ENCODE peak calls at places on chromosomes 11 and 22, in ten cellular contexts. One of them, this sample, is unnamed.

GRCh38 chr11:8777907-8778767 is 95.5 kb downstream of the RPL27A start:
- DNase-seq in left kidney: peak; percentile 66
- DNase-seq in stimulated activated CD4-positive, alpha-beta T cell treated with anti-CD3 and anti-CD28 coated beads, Interleukin-2, amount 100 ng/mL, for 48 hours: no peak
- DNase-seq in GM19239: no peak
- DNase-seq in COR-L47: peak; percentile 60
- DNase-seq in cardiac fibroblast: no peak
- DNase-seq in AG04450: no peak
- DNase-seq in pancreas: peak; percentile 43
- DNase-seq in activated CD4-positive, alpha-beta T cell treated with anti-CD3 and anti-CD28 coated beads, Interleukin-2, amount 50 U/mL, for 1 hour: no peak
- DNase-seq in activated T-helper 1 cell treated with anti-CD3 and anti-CD28 coated beads, Interleukin-12 subunit alpha, Interleukin-12 subunit beta, Interleukin-2, Interleukin-4 antibody, amounts not matched to agents 30 ng/mL and 10 ng/mL and 1 ng/mL, durations not matched to agents 14 hours and 24 hours and 36 hours: no peak
- DNase-seq in this sample: peak; percentile 51

GRCh38 chr11:80700386-80700785 is 1259.6 kb upstream of the TENM4 start:
- DNase-seq in left kidney: no peak
- DNase-seq in stimulated activated CD4-positive, alpha-beta T cell treated with anti-CD3 and anti-CD28 coated beads, Interleukin-2, amount 100 ng/mL, for 48 hours: no peak
- DNase-seq in GM19239: no peak
- DNase-seq in COR-L47: no peak
- DNase-seq in cardiac fibroblast: no peak
- DNase-seq in AG04450: no peak
- DNase-seq in pancreas: no peak
- DNase-seq in activated CD4-positive, alpha-beta T cell treated with anti-CD3 and anti-CD28 coated beads, Interleukin-2, amount 50 U/mL, for 1 hour: no peak
- DNase-seq in activated T-helper 1 cell treated with anti-CD3 and anti-CD28 coated beads, Interleukin-12 subunit alpha, Interleukin-12 subunit beta, Interleukin-2, Interleukin-4 antibody, amounts not matched to agents 30 ng/mL and 10 ng/mL and 1 ng/mL, durations not matched to agents 14 hours and 24 hours and 36 hours: no peak
- DNase-seq in this sample: no peak

GRCh38 chr22:39021552-39022250 is 774 bp downstream of the APOBEC3D start:
- DNase-seq in left kidney: no peak
- DNase-seq in stimulated activated CD4-positive, alpha-beta T cell treated with anti-CD3 and anti-CD28 coated beads, Interleukin-2, amount 100 ng/mL, for 48 hours: no peak
- DNase-seq in GM19239: no peak
- DNase-seq in COR-L47: no peak
- DNase-seq in cardiac fibroblast: no peak
- DNase-seq in AG04450: no peak
- DNase-seq in pancreas: no peak
- DNase-seq in activated CD4-positive, alpha-beta T cell treated with anti-CD3 and anti-CD28 coated beads, Interleukin-2, amount 50 U/mL, for 1 hour: no peak
- DNase-seq in activated T-helper 1 cell treated with anti-CD3 and anti-CD28 coated beads, Interleukin-12 subunit alpha, Interleukin-12 subunit beta, Interleukin-2, Interleukin-4 antibody, amounts not matched to agents 30 ng/mL and 10 ng/mL and 1 ng/mL, durations not matched to agents 14 hours and 24 hours and 36 hours: no peak
- DNase-seq in this sample: no peak

GRCh38 chr22:47022075-47022473 is 259.6 kb downstream of the TBC1D22A start:
- DNase-seq in left kidney: no peak
- DNase-seq in stimulated activated CD4-positive, alpha-beta T cell treated with anti-CD3 and anti-CD28 coated beads, Interleukin-2, amount 100 ng/mL, for 48 hours: no peak
- DNase-seq in GM19239: no peak
- DNase-seq in COR-L47: no peak
- DNase-seq in cardiac fibroblast: peak; percentile 33
- DNase-seq in AG04450: no peak
- DNase-seq in pancreas: no peak
- DNase-seq in activated CD4-positive, alpha-beta T cell treated with anti-CD3 and anti-CD28 coated beads, Interleukin-2, amount 50 U/mL, for 1 hour: no peak
- DNase-seq in activated T-helper 1 cell treated with anti-CD3 and anti-CD28 coated beads, Interleukin-12 subunit alpha, Interleukin-12 subunit beta, Interleukin-2, Interleukin-4 antibody, amounts not matched to agents 30 ng/mL and 10 ng/mL and 1 ng/mL, durations not matched to agents 14 hours and 24 hours and 36 hours: no peak
- DNase-seq in this sample: no peak

GRCh38 chr22:43946391-43946680 is 8.9 kb upstream of the SAMM50 start:
- DNase-seq in left kidney: peak; percentile 79
- DNase-seq in stimulated activated CD4-positive, alpha-beta T cell treated with anti-CD3 and anti-CD28 coated beads, Interleukin-2, amount 100 ng/mL, for 48 hours: no peak
- DNase-seq in GM19239: no peak
- DNase-seq in COR-L47: no peak
- DNase-seq in cardiac fibroblast: peak; percentile 13
- DNase-seq in AG04450: no peak
- DNase-seq in pancreas: no peak
- DNase-seq in activated CD4-positive, alpha-beta T cell treated with anti-CD3 and anti-CD28 coated beads, Interleukin-2, amount 50 U/mL, for 1 hour: no peak
- DNase-seq in activated T-helper 1 cell treated with anti-CD3 and anti-CD28 coated beads, Interleukin-12 subunit alpha, Interleukin-12 subunit beta, Interleukin-2, Interleukin-4 antibody, amounts not matched to agents 30 ng/mL and 10 ng/mL and 1 ng/mL, durations not matched to agents 14 hours and 24 hours and 36 hours: no peak
- DNase-seq in this sample: no peak

GRCh38 chr11:134519390-134519750 is 107.3 kb upstream of the B3GAT1 start:
- DNase-seq in left kidney: no peak
- DNase-seq in stimulated activated CD4-positive, alpha-beta T cell treated with anti-CD3 and anti-CD28 coated beads, Interleukin-2, amount 100 ng/mL, for 48 hours: no peak
- DNase-seq in GM19239: no peak
- DNase-seq in COR-L47: no peak
- DNase-seq in cardiac fibroblast: no peak
- DNase-seq in AG04450: no peak
- DNase-seq in pancreas: no peak
- DNase-seq in activated CD4-positive, alpha-beta T cell treated with anti-CD3 and anti-CD28 coated beads, Interleukin-2, amount 50 U/mL, for 1 hour: no peak
- DNase-seq in activated T-helper 1 cell treated with anti-CD3 and anti-CD28 coated beads, Interleukin-12 subunit alpha, Interleukin-12 subunit beta, Interleukin-2, Interleukin-4 antibody, amounts not matched to agents 30 ng/mL and 10 ng/mL and 1 ng/mL, durations not matched to agents 14 hours and 24 hours and 36 hours: no peak
- DNase-seq in this sample: no peak

GRCh38 chr22:42169055-42169469 is 38.5 kb upstream of the CYP2D6 start:
- DNase-seq in left kidney: peak; percentile 90
- DNase-seq in stimulated activated CD4-positive, alpha-beta T cell treated with anti-CD3 and anti-CD28 coated beads, Interleukin-2, amount 100 ng/mL, for 48 hours: peak; percentile 71
- DNase-seq in GM19239: peak; percentile 84
- DNase-seq in COR-L47: peak; percentile 70
- DNase-seq in cardiac fibroblast: peak; percentile 82
- DNase-seq in AG04450: peak; percentile 37
- DNase-seq in pancreas: peak; percentile 43
- DNase-seq in activated CD4-positive, alpha-beta T cell treated with anti-CD3 and anti-CD28 coated beads, Interleukin-2, amount 50 U/mL, for 1 hour: peak; percentile 82
- DNase-seq in activated T-helper 1 cell treated with anti-CD3 and anti-CD28 coated beads, Interleukin-12 subunit alpha, Interleukin-12 subunit beta, Interleukin-2, Interleukin-4 antibody, amounts not matched to agents 30 ng/mL and 10 ng/mL and 1 ng/mL, durations not matched to agents 14 hours and 24 hours and 36 hours: peak; percentile 47
- DNase-seq in this sample: peak; percentile 67

GRCh38 chr11:117044287-117045035 is 53.8 kb downstream of the SIK3 start:
- DNase-seq in left kidney: no peak
- DNase-seq in stimulated activated CD4-positive, alpha-beta T cell treated with anti-CD3 and anti-CD28 coated beads, Interleukin-2, amount 100 ng/mL, for 48 hours: no peak
- DNase-seq in GM19239: no peak
- DNase-seq in COR-L47: no peak
- DNase-seq in cardiac fibroblast: no peak
- DNase-seq in AG04450: no peak
- DNase-seq in pancreas: no peak
- DNase-seq in activated CD4-positive, alpha-beta T cell treated with anti-CD3 and anti-CD28 coated beads, Interleukin-2, amount 50 U/mL, for 1 hour: no peak
- DNase-seq in activated T-helper 1 cell treated with anti-CD3 and anti-CD28 coated beads, Interleukin-12 subunit alpha, Interleukin-12 subunit beta, Interleukin-2, Interleukin-4 antibody, amounts not matched to agents 30 ng/mL and 10 ng/mL and 1 ng/mL, durations not matched to agents 14 hours and 24 hours and 36 hours: no peak
- DNase-seq in this sample: peak; percentile 11

GRCh38 chr22:42929838-42930155 is 72.7 kb upstream of the ARFGAP3 start:
- DNase-seq in left kidney: no peak
- DNase-seq in stimulated activated CD4-positive, alpha-beta T cell treated with anti-CD3 and anti-CD28 coated beads, Interleukin-2, amount 100 ng/mL, for 48 hours: no peak
- DNase-seq in GM19239: no peak
- DNase-seq in COR-L47: no peak
- DNase-seq in cardiac fibroblast: no peak
- DNase-seq in AG04450: no peak
- DNase-seq in pancreas: no peak
- DNase-seq in activated CD4-positive, alpha-beta T cell treated with anti-CD3 and anti-CD28 coated beads, Interleukin-2, amount 50 U/mL, for 1 hour: no peak
- DNase-seq in activated T-helper 1 cell treated with anti-CD3 and anti-CD28 coated beads, Interleukin-12 subunit alpha, Interleukin-12 subunit beta, Interleukin-2, Interleukin-4 antibody, amounts not matched to agents 30 ng/mL and 10 ng/mL and 1 ng/mL, durations not matched to agents 14 hours and 24 hours and 36 hours: no peak
- DNase-seq in this sample: no peak

GRCh38 chr11:123478352-123478986 is 48.4 kb downstream of the GRAMD1B start:
- DNase-seq in left kidney: peak; percentile 91
- DNase-seq in stimulated activated CD4-positive, alpha-beta T cell treated with anti-CD3 and anti-CD28 coated beads, Interleukin-2, amount 100 ng/mL, for 48 hours: no peak
- DNase-seq in GM19239: no peak
- DNase-seq in COR-L47: peak; percentile 71
- DNase-seq in cardiac fibroblast: peak; percentile 89
- DNase-seq in AG04450: peak; percentile 63
- DNase-seq in pancreas: peak; percentile 37
- DNase-seq in activated CD4-positive, alpha-beta T cell treated with anti-CD3 and anti-CD28 coated beads, Interleukin-2, amount 50 U/mL, for 1 hour: no peak
- DNase-seq in activated T-helper 1 cell treated with anti-CD3 and anti-CD28 coated beads, Interleukin-12 subunit alpha, Interleukin-12 subunit beta, Interleukin-2, Interleukin-4 antibody, amounts not matched to agents 30 ng/mL and 10 ng/mL and 1 ng/mL, durations not matched to agents 14 hours and 24 hours and 36 hours: peak; percentile 9
- DNase-seq in this sample: peak; percentile 71

GRCh38 chr11:63480039-63480438 is 10.9 kb downstream of the PLAAT5 start:
- DNase-seq in left kidney: no peak
- DNase-seq in stimulated activated CD4-positive, alpha-beta T cell treated with anti-CD3 and anti-CD28 coated beads, Interleukin-2, amount 100 ng/mL, for 48 hours: no peak
- DNase-seq in GM19239: no peak
- DNase-seq in COR-L47: no peak
- DNase-seq in cardiac fibroblast: no peak
- DNase-seq in AG04450: no peak
- DNase-seq in pancreas: no peak
- DNase-seq in activated CD4-positive, alpha-beta T cell treated with anti-CD3 and anti-CD28 coated beads, Interleukin-2, amount 50 U/mL, for 1 hour: no peak
- DNase-seq in activated T-helper 1 cell treated with anti-CD3 and anti-CD28 coated beads, Interleukin-12 subunit alpha, Interleukin-12 subunit beta, Interleukin-2, Interleukin-4 antibody, amounts not matched to agents 30 ng/mL and 10 ng/mL and 1 ng/mL, durations not matched to agents 14 hours and 24 hours and 36 hours: no peak
- DNase-seq in this sample: no peak

GRCh38 chr11:68026391-68027105 is 3.9 kb upstream of the NDUFS8 start:
- DNase-seq in left kidney: no peak
- DNase-seq in stimulated activated CD4-positive, alpha-beta T cell treated with anti-CD3 and anti-CD28 coated beads, Interleukin-2, amount 100 ng/mL, for 48 hours: no peak
- DNase-seq in GM19239: no peak
- DNase-seq in COR-L47: no peak
- DNase-seq in cardiac fibroblast: no peak
- DNase-seq in AG04450: no peak
- DNase-seq in pancreas: no peak
- DNase-seq in activated CD4-positive, alpha-beta T cell treated with anti-CD3 and anti-CD28 coated beads, Interleukin-2, amount 50 U/mL, for 1 hour: no peak
- DNase-seq in activated T-helper 1 cell treated with anti-CD3 and anti-CD28 coated beads, Interleukin-12 subunit alpha, Interleukin-12 subunit beta, Interleukin-2, Interleukin-4 antibody, amounts not matched to agents 30 ng/mL and 10 ng/mL and 1 ng/mL, durations not matched to agents 14 hours and 24 hours and 36 hours: no peak
- DNase-seq in this sample: no peak

GRCh38 chr11:79039122-79039521 is 401.7 kb downstream of the TENM4 start:
- DNase-seq in left kidney: peak; percentile 48
- DNase-seq in stimulated activated CD4-positive, alpha-beta T cell treated with anti-CD3 and anti-CD28 coated beads, Interleukin-2, amount 100 ng/mL, for 48 hours: no peak
- DNase-seq in GM19239: no peak
- DNase-seq in COR-L47: no peak
- DNase-seq in cardiac fibroblast: no peak
- DNase-seq in AG04450: no peak
- DNase-seq in pancreas: no peak
- DNase-seq in activated CD4-positive, alpha-beta T cell treated with anti-CD3 and anti-CD28 coated beads, Interleukin-2, amount 50 U/mL, for 1 hour: no peak
- DNase-seq in activated T-helper 1 cell treated with anti-CD3 and anti-CD28 coated beads, Interleukin-12 subunit alpha, Interleukin-12 subunit beta, Interleukin-2, Interleukin-4 antibody, amounts not matched to agents 30 ng/mL and 10 ng/mL and 1 ng/mL, durations not matched to agents 14 hours and 24 hours and 36 hours: no peak
- DNase-seq in this sample: no peak

GRCh38 chr11:134033696-134034491 is 35.0 kb upstream of the JAM3 start:
- DNase-seq in left kidney: peak; percentile 97
- DNase-seq in stimulated activated CD4-positive, alpha-beta T cell treated with anti-CD3 and anti-CD28 coated beads, Interleukin-2, amount 100 ng/mL, for 48 hours: peak; percentile 33
- DNase-seq in GM19239: peak; percentile 33
- DNase-seq in COR-L47: peak; percentile 97
- DNase-seq in cardiac fibroblast: peak; percentile 78
- DNase-seq in AG04450: peak; percentile 74
- DNase-seq in pancreas: peak; percentile 95
- DNase-seq in activated CD4-positive, alpha-beta T cell treated with anti-CD3 and anti-CD28 coated beads, Interleukin-2, amount 50 U/mL, for 1 hour: peak; percentile 63
- DNase-seq in activated T-helper 1 cell treated with anti-CD3 and anti-CD28 coated beads, Interleukin-12 subunit alpha, Interleukin-12 subunit beta, Interleukin-2, Interleukin-4 antibody, amounts not matched to agents 30 ng/mL and 10 ng/mL and 1 ng/mL, durations not matched to agents 14 hours and 24 hours and 36 hours: peak; percentile 65
- DNase-seq in this sample: peak; percentile 86

GRCh38 chr11:66008468-66009101 is 3.2 kb upstream of the CST6 start:
- DNase-seq in left kidney: peak; percentile 73
- DNase-seq in stimulated activated CD4-positive, alpha-beta T cell treated with anti-CD3 and anti-CD28 coated beads, Interleukin-2, amount 100 ng/mL, for 48 hours: no peak
- DNase-seq in GM19239: no peak
- DNase-seq in COR-L47: no peak
- DNase-seq in cardiac fibroblast: no peak
- DNase-seq in AG04450: no peak
- DNase-seq in pancreas: no peak
- DNase-seq in activated CD4-positive, alpha-beta T cell treated with anti-CD3 and anti-CD28 coated beads, Interleukin-2, amount 50 U/mL, for 1 hour: no peak
- DNase-seq in activated T-helper 1 cell treated with anti-CD3 and anti-CD28 coated beads, Interleukin-12 subunit alpha, Interleukin-12 subunit beta, Interleukin-2, Interleukin-4 antibody, amounts not matched to agents 30 ng/mL and 10 ng/mL and 1 ng/mL, durations not matched to agents 14 hours and 24 hours and 36 hours: no peak
- DNase-seq in this sample: peak; percentile 49

GRCh38 chr22:37609240-37610152 is 862 bp downstream of the GGA1 start:
- DNase-seq in left kidney: peak; percentile 74
- DNase-seq in stimulated activated CD4-positive, alpha-beta T cell treated with anti-CD3 and anti-CD28 coated beads, Interleukin-2, amount 100 ng/mL, for 48 hours: no peak
- DNase-seq in GM19239: no peak
- DNase-seq in COR-L47: no peak
- DNase-seq in cardiac fibroblast: peak; percentile 11
- DNase-seq in AG04450: no peak
- DNase-seq in pancreas: no peak
- DNase-seq in activated CD4-positive, alpha-beta T cell treated with anti-CD3 and anti-CD28 coated beads, Interleukin-2, amount 50 U/mL, for 1 hour: no peak
- DNase-seq in activated T-helper 1 cell treated with anti-CD3 and anti-CD28 coated beads, Interleukin-12 subunit alpha, Interleukin-12 subunit beta, Interleukin-2, Interleukin-4 antibody, amounts not matched to agents 30 ng/mL and 10 ng/mL and 1 ng/mL, durations not matched to agents 14 hours and 24 hours and 36 hours: no peak
- DNase-seq in this sample: peak; percentile 15

GRCh38 chr11:119375629-119376196 is 5.8 kb downstream of the USP2 start:
- DNase-seq in left kidney: peak; percentile 44
- DNase-seq in stimulated activated CD4-positive, alpha-beta T cell treated with anti-CD3 and anti-CD28 coated beads, Interleukin-2, amount 100 ng/mL, for 48 hours: no peak
- DNase-seq in GM19239: no peak
- DNase-seq in COR-L47: no peak
- DNase-seq in cardiac fibroblast: peak; percentile 75
- DNase-seq in AG04450: no peak
- DNase-seq in pancreas: peak; percentile 71
- DNase-seq in activated CD4-positive, alpha-beta T cell treated with anti-CD3 and anti-CD28 coated beads, Interleukin-2, amount 50 U/mL, for 1 hour: no peak
- DNase-seq in activated T-helper 1 cell treated with anti-CD3 and anti-CD28 coated beads, Interleukin-12 subunit alpha, Interleukin-12 subunit beta, Interleukin-2, Interleukin-4 antibody, amounts not matched to agents 30 ng/mL and 10 ng/mL and 1 ng/mL, durations not matched to agents 14 hours and 24 hours and 36 hours: no peak
- DNase-seq in this sample: no peak

GRCh38 chr11:27290261-27290660 is 72.8 kb downstream of the CCDC34 start:
- DNase-seq in left kidney: no peak
- DNase-seq in stimulated activated CD4-positive, alpha-beta T cell treated with anti-CD3 and anti-CD28 coated beads, Interleukin-2, amount 100 ng/mL, for 48 hours: no peak
- DNase-seq in GM19239: no peak
- DNase-seq in COR-L47: no peak
- DNase-seq in cardiac fibroblast: no peak
- DNase-seq in AG04450: no peak
- DNase-seq in pancreas: no peak
- DNase-seq in activated CD4-positive, alpha-beta T cell treated with anti-CD3 and anti-CD28 coated beads, Interleukin-2, amount 50 U/mL, for 1 hour: no peak
- DNase-seq in activated T-helper 1 cell treated with anti-CD3 and anti-CD28 coated beads, Interleukin-12 subunit alpha, Interleukin-12 subunit beta, Interleukin-2, Interleukin-4 antibody, amounts not matched to agents 30 ng/mL and 10 ng/mL and 1 ng/mL, durations not matched to agents 14 hours and 24 hours and 36 hours: no peak
- DNase-seq in this sample: no peak

GRCh38 chr22:36736701-36737320 is 33.3 kb upstream of the CACNG2 start:
- DNase-seq in left kidney: no peak
- DNase-seq in stimulated activated CD4-positive, alpha-beta T cell treated with anti-CD3 and anti-CD28 coated beads, Interleukin-2, amount 100 ng/mL, for 48 hours: no peak
- DNase-seq in GM19239: no peak
- DNase-seq in COR-L47: no peak
- DNase-seq in cardiac fibroblast: no peak
- DNase-seq in AG04450: no peak
- DNase-seq in pancreas: no peak
- DNase-seq in activated CD4-positive, alpha-beta T cell treated with anti-CD3 and anti-CD28 coated beads, Interleukin-2, amount 50 U/mL, for 1 hour: no peak
- DNase-seq in activated T-helper 1 cell treated with anti-CD3 and anti-CD28 coated beads, Interleukin-12 subunit alpha, Interleukin-12 subunit beta, Interleukin-2, Interleukin-4 antibody, amounts not matched to agents 30 ng/mL and 10 ng/mL and 1 ng/mL, durations not matched to agents 14 hours and 24 hours and 36 hours: no peak
- DNase-seq in this sample: no peak

GRCh38 chr11:118418770-118419169 is 17.4 kb downstream of the ATP5MG start:
- DNase-seq in left kidney: no peak
- DNase-seq in stimulated activated CD4-positive, alpha-beta T cell treated with anti-CD3 and anti-CD28 coated beads, Interleukin-2, amount 100 ng/mL, for 48 hours: no peak
- DNase-seq in GM19239: no peak
- DNase-seq in COR-L47: no peak
- DNase-seq in cardiac fibroblast: no peak
- DNase-seq in AG04450: no peak
- DNase-seq in pancreas: no peak
- DNase-seq in activated CD4-positive, alpha-beta T cell treated with anti-CD3 and anti-CD28 coated beads, Interleukin-2, amount 50 U/mL, for 1 hour: no peak
- DNase-seq in activated T-helper 1 cell treated with anti-CD3 and anti-CD28 coated beads, Interleukin-12 subunit alpha, Interleukin-12 subunit beta, Interleukin-2, Interleukin-4 antibody, amounts not matched to agents 30 ng/mL and 10 ng/mL and 1 ng/mL, durations not matched to agents 14 hours and 24 hours and 36 hours: no peak
- DNase-seq in this sample: no peak

GRCh38 chr11:114283422-114283821 is 12.8 kb upstream of the NNMT start:
- DNase-seq in left kidney: no peak
- DNase-seq in stimulated activated CD4-positive, alpha-beta T cell treated with anti-CD3 and anti-CD28 coated beads, Interleukin-2, amount 100 ng/mL, for 48 hours: no peak
- DNase-seq in GM19239: no peak
- DNase-seq in COR-L47: no peak
- DNase-seq in cardiac fibroblast: no peak
- DNase-seq in AG04450: no peak
- DNase-seq in pancreas: no peak
- DNase-seq in activated CD4-positive, alpha-beta T cell treated with anti-CD3 and anti-CD28 coated beads, Interleukin-2, amount 50 U/mL, for 1 hour: no peak
- DNase-seq in activated T-helper 1 cell treated with anti-CD3 and anti-CD28 coated beads, Interleukin-12 subunit alpha, Interleukin-12 subunit beta, Interleukin-2, Interleukin-4 antibody, amounts not matched to agents 30 ng/mL and 10 ng/mL and 1 ng/mL, durations not matched to agents 14 hours and 24 hours and 36 hours: no peak
- DNase-seq in this sample: no peak

GRCh38 chr11:134272381-134273316 is 3.5 kb upstream of the GLB1L3 start:
- DNase-seq in left kidney: peak; percentile 66
- DNase-seq in stimulated activated CD4-positive, alpha-beta T cell treated with anti-CD3 and anti-CD28 coated beads, Interleukin-2, amount 100 ng/mL, for 48 hours: no peak
- DNase-seq in GM19239: no peak
- DNase-seq in COR-L47: peak; percentile 50
- DNase-seq in cardiac fibroblast: peak; percentile 24
- DNase-seq in AG04450: peak; percentile 39
- DNase-seq in pancreas: no peak
- DNase-seq in activated CD4-positive, alpha-beta T cell treated with anti-CD3 and anti-CD28 coated beads, Interleukin-2, amount 50 U/mL, for 1 hour: no peak
- DNase-seq in activated T-helper 1 cell treated with anti-CD3 and anti-CD28 coated beads, Interleukin-12 subunit alpha, Interleukin-12 subunit beta, Interleukin-2, Interleukin-4 antibody, amounts not matched to agents 30 ng/mL and 10 ng/mL and 1 ng/mL, durations not matched to agents 14 hours and 24 hours and 36 hours: no peak
- DNase-seq in this sample: no peak

GRCh38 chr11:58334708-58335107 is 24.2 kb downstream of the OR5B17 start:
- DNase-seq in left kidney: no peak
- DNase-seq in stimulated activated CD4-positive, alpha-beta T cell treated with anti-CD3 and anti-CD28 coated beads, Interleukin-2, amount 100 ng/mL, for 48 hours: no peak
- DNase-seq in GM19239: no peak
- DNase-seq in COR-L47: no peak
- DNase-seq in cardiac fibroblast: peak; percentile 97
- DNase-seq in AG04450: peak; percentile 34
- DNase-seq in pancreas: no peak
- DNase-seq in activated CD4-positive, alpha-beta T cell treated with anti-CD3 and anti-CD28 coated beads, Interleukin-2, amount 50 U/mL, for 1 hour: no peak
- DNase-seq in activated T-helper 1 cell treated with anti-CD3 and anti-CD28 coated beads, Interleukin-12 subunit alpha, Interleukin-12 subunit beta, Interleukin-2, Interleukin-4 antibody, amounts not matched to agents 30 ng/mL and 10 ng/mL and 1 ng/mL, durations not matched to agents 14 hours and 24 hours and 36 hours: no peak
- DNase-seq in this sample: peak; percentile 79

GRCh38 chr11:61719968-61720367 is 32.5 kb upstream of the MYRF start:
- DNase-seq in left kidney: no peak
- DNase-seq in stimulated activated CD4-positive, alpha-beta T cell treated with anti-CD3 and anti-CD28 coated beads, Interleukin-2, amount 100 ng/mL, for 48 hours: no peak
- DNase-seq in GM19239: no peak
- DNase-seq in COR-L47: no peak
- DNase-seq in cardiac fibroblast: no peak
- DNase-seq in AG04450: no peak
- DNase-seq in pancreas: no peak
- DNase-seq in activated CD4-positive, alpha-beta T cell treated with anti-CD3 and anti-CD28 coated beads, Interleukin-2, amount 50 U/mL, for 1 hour: no peak
- DNase-seq in activated T-helper 1 cell treated with anti-CD3 and anti-CD28 coated beads, Interleukin-12 subunit alpha, Interleukin-12 subunit beta, Interleukin-2, Interleukin-4 antibody, amounts not matched to agents 30 ng/mL and 10 ng/mL and 1 ng/mL, durations not matched to agents 14 hours and 24 hours and 36 hours: no peak
- DNase-seq in this sample: no peak

GRCh38 chr11:85805387-85805786 is 5.6 kb downstream of the SYTL2 start:
- DNase-seq in left kidney: no peak
- DNase-seq in stimulated activated CD4-positive, alpha-beta T cell treated with anti-CD3 and anti-CD28 coated beads, Interleukin-2, amount 100 ng/mL, for 48 hours: no peak
- DNase-seq in GM19239: no peak
- DNase-seq in COR-L47: no peak
- DNase-seq in cardiac fibroblast: no peak
- DNase-seq in AG04450: no peak
- DNase-seq in pancreas: no peak
- DNase-seq in activated CD4-positive, alpha-beta T cell treated with anti-CD3 and anti-CD28 coated beads, Interleukin-2, amount 50 U/mL, for 1 hour: no peak
- DNase-seq in activated T-helper 1 cell treated with anti-CD3 and anti-CD28 coated beads, Interleukin-12 subunit alpha, Interleukin-12 subunit beta, Interleukin-2, Interleukin-4 antibody, amounts not matched to agents 30 ng/mL and 10 ng/mL and 1 ng/mL, durations not matched to agents 14 hours and 24 hours and 36 hours: no peak
- DNase-seq in this sample: no peak

GRCh38 chr22:46352276-46352675 is 16.8 kb downstream of the TRMU start:
- DNase-seq in left kidney: no peak
- DNase-seq in stimulated activated CD4-positive, alpha-beta T cell treated with anti-CD3 and anti-CD28 coated beads, Interleukin-2, amount 100 ng/mL, for 48 hours: no peak
- DNase-seq in GM19239: no peak
- DNase-seq in COR-L47: no peak
- DNase-seq in cardiac fibroblast: no peak
- DNase-seq in AG04450: no peak
- DNase-seq in pancreas: no peak
- DNase-seq in activated CD4-positive, alpha-beta T cell treated with anti-CD3 and anti-CD28 coated beads, Interleukin-2, amount 50 U/mL, for 1 hour: no peak
- DNase-seq in activated T-helper 1 cell treated with anti-CD3 and anti-CD28 coated beads, Interleukin-12 subunit alpha, Interleukin-12 subunit beta, Interleukin-2, Interleukin-4 antibody, amounts not matched to agents 30 ng/mL and 10 ng/mL and 1 ng/mL, durations not matched to agents 14 hours and 24 hours and 36 hours: no peak
- DNase-seq in this sample: no peak

GRCh38 chr11:15333407-15333806 is 218.7 kb downstream of the INSC start:
- DNase-seq in left kidney: no peak
- DNase-seq in stimulated activated CD4-positive, alpha-beta T cell treated with anti-CD3 and anti-CD28 coated beads, Interleukin-2, amount 100 ng/mL, for 48 hours: no peak
- DNase-seq in GM19239: no peak
- DNase-seq in COR-L47: peak; percentile 41
- DNase-seq in cardiac fibroblast: no peak
- DNase-seq in AG04450: no peak
- DNase-seq in pancreas: no peak
- DNase-seq in activated CD4-positive, alpha-beta T cell treated with anti-CD3 and anti-CD28 coated beads, Interleukin-2, amount 50 U/mL, for 1 hour: no peak
- DNase-seq in activated T-helper 1 cell treated with anti-CD3 and anti-CD28 coated beads, Interleukin-12 subunit alpha, Interleukin-12 subunit beta, Interleukin-2, Interleukin-4 antibody, amounts not matched to agents 30 ng/mL and 10 ng/mL and 1 ng/mL, durations not matched to agents 14 hours and 24 hours and 36 hours: no peak
- DNase-seq in this sample: no peak

GRCh38 chr11:10405858-10406592 is 49.0 kb upstream of the AMPD3 start:
- DNase-seq in left kidney: peak; percentile 94
- DNase-seq in stimulated activated CD4-positive, alpha-beta T cell treated with anti-CD3 and anti-CD28 coated beads, Interleukin-2, amount 100 ng/mL, for 48 hours: peak; percentile 25
- DNase-seq in GM19239: peak; percentile 31
- DNase-seq in COR-L47: peak; percentile 81
- DNase-seq in cardiac fibroblast: peak; percentile 93
- DNase-seq in AG04450: peak; percentile 77
- DNase-seq in pancreas: peak; percentile 58
- DNase-seq in activated CD4-positive, alpha-beta T cell treated with anti-CD3 and anti-CD28 coated beads, Interleukin-2, amount 50 U/mL, for 1 hour: peak; percentile 15
- DNase-seq in activated T-helper 1 cell treated with anti-CD3 and anti-CD28 coated beads, Interleukin-12 subunit alpha, Interleukin-12 subunit beta, Interleukin-2, Interleukin-4 antibody, amounts not matched to agents 30 ng/mL and 10 ng/mL and 1 ng/mL, durations not matched to agents 14 hours and 24 hours and 36 hours: peak; percentile 16
- DNase-seq in this sample: peak; percentile 89